ENCODE peak calls at places on chromosomes 13 and 19, in seven cellular contexts. One of them, this sample, is unnamed.

GRCh38 chr13:94988654-94989053 is 276.3 kb upstream of the SOX21 start:
- DNase-seq in fibroblast of pulmonary artery: peak; percentile 23
- DNase-seq in ovary: no peak
- DNase-seq in cardiac muscle cell: peak; percentile 23
- DNase-seq in lung: no peak
- DNase-seq in brain microvascular endothelial cell: no peak
- DNase-seq in esophagus squamous epithelium: no peak
- DNase-seq in this sample: no peak

GRCh38 chr19:5951338-5951861 is 26.5 kb downstream of the RANBP3 start:
- DNase-seq in fibroblast of pulmonary artery: no peak
- DNase-seq in ovary: no peak
- DNase-seq in cardiac muscle cell: no peak
- DNase-seq in lung: no peak
- DNase-seq in brain microvascular endothelial cell: no peak
- DNase-seq in esophagus squamous epithelium: no peak
- DNase-seq in this sample: no peak

GRCh38 chr19:47107201-47107952 is 6.2 kb downstream of the ZC3H4 start:
- DNase-seq in fibroblast of pulmonary artery: no peak
- DNase-seq in ovary: no peak
- DNase-seq in cardiac muscle cell: no peak
- DNase-seq in lung: no peak
- DNase-seq in brain microvascular endothelial cell: no peak
- DNase-seq in esophagus squamous epithelium: no peak
- DNase-seq in this sample: peak; percentile 31

GRCh38 chr19:45113628-45114027 is 20.6 kb downstream of the PPP1R37 start:
- DNase-seq in fibroblast of pulmonary artery: no peak
- DNase-seq in ovary: no peak
- DNase-seq in cardiac muscle cell: no peak
- DNase-seq in lung: no peak
- DNase-seq in brain microvascular endothelial cell: no peak
- DNase-seq in esophagus squamous epithelium: no peak
- DNase-seq in this sample: no peak

GRCh38 chr13:75855847-75856246 is 219.7 kb downstream of the LMO7 start:
- DNase-seq in fibroblast of pulmonary artery: no peak
- DNase-seq in ovary: no peak
- DNase-seq in cardiac muscle cell: no peak
- DNase-seq in lung: no peak
- DNase-seq in brain microvascular endothelial cell: no peak
- DNase-seq in esophagus squamous epithelium: no peak
- DNase-seq in this sample: no peak

GRCh38 chr19:14383898-14384669 is 2.8 kb downstream of the ADGRE5 start:
- DNase-seq in fibroblast of pulmonary artery: peak; percentile 45
- DNase-seq in ovary: peak; percentile 49
- DNase-seq in cardiac muscle cell: peak; percentile 55
- DNase-seq in lung: peak; percentile 60
- DNase-seq in brain microvascular endothelial cell: peak; percentile 38
- DNase-seq in esophagus squamous epithelium: no peak
- DNase-seq in this sample: peak; percentile 34

GRCh38 chr13:63010072-63010658 is 1594.5 kb upstream of the PCDH20 start:
- DNase-seq in fibroblast of pulmonary artery: no peak
- DNase-seq in ovary: no peak
- DNase-seq in cardiac muscle cell: no peak
- DNase-seq in lung: no peak
- DNase-seq in brain microvascular endothelial cell: no peak
- DNase-seq in esophagus squamous epithelium: no peak
- DNase-seq in this sample: no peak

GRCh38 chr13:51243832-51244231 is 21.6 kb downstream of the FAM124A start:
- DNase-seq in fibroblast of pulmonary artery: no peak
- DNase-seq in ovary: no peak
- DNase-seq in cardiac muscle cell: no peak
- DNase-seq in lung: no peak
- DNase-seq in brain microvascular endothelial cell: no peak
- DNase-seq in esophagus squamous epithelium: no peak
- DNase-seq in this sample: no peak

GRCh38 chr13:111204438-111205177 is 89.5 kb downstream of the ARHGEF7 start:
- DNase-seq in fibroblast of pulmonary artery: peak; percentile 86
- DNase-seq in ovary: peak; percentile 85
- DNase-seq in cardiac muscle cell: peak; percentile 91
- DNase-seq in lung: peak; percentile 64
- DNase-seq in brain microvascular endothelial cell: peak; percentile 66
- DNase-seq in esophagus squamous epithelium: no peak
- DNase-seq in this sample: peak; percentile 56

DNA sequence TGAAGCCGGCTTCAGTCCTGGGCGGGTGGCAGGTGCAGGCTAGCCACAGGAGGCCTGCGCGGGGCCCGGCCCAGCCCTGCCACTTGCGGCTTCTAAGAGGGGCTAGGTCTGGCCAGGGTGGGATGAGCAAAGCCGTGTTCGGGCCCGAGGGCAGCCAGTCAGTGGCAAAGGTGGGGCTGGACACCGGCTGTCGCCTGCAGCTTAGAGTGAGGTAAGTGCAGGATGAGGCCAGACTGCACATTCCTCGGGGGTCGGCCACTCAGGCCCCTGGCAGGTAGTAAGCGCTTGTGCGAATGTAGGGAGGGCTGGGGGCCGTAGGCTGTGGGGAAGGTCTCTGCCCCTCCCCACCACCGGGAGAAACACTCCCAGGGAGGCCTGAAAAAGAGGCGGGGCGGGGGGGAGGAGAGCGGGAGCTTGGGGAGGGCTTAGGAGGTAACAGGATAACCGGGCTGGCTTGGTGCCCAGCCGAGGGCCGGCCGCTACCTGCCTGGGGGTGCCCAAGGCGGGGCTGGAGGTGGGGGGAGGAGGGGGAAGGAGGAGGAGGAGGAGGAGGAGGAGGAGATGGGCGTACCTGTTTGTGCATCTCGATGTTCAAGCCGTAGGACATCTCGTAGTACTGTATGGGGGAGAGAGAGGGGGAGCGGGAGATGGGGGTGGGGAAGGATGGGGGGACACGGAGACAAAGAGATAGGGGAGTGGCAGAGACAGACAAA is 6.4 kb downstream of the TLE5 start:
- DNase-seq in fibroblast of pulmonary artery: no peak
- DNase-seq in ovary: peak; percentile 60
- DNase-seq in cardiac muscle cell: no peak
- DNase-seq in lung: peak; percentile 72
- DNase-seq in brain microvascular endothelial cell: no peak
- DNase-seq in esophagus squamous epithelium: no peak
- DNase-seq in this sample: no peak
- TF ChIP-seq CTCF in fibroblast of pulmonary artery: no peak
- TF ChIP-seq CTCF in ovary: no peak
- TF ChIP-seq CTCF in cardiac muscle cell: no peak
- TF ChIP-seq CTCF in lung: no peak
- TF ChIP-seq CTCF in brain microvascular endothelial cell: no peak
- TF ChIP-seq CTCF in esophagus squamous epithelium: no peak
- TF ChIP-seq CTCF in this sample: no peak

GRCh38 chr13:85413664-85414063 is 385.6 kb downstream of the SLITRK6 start:
- DNase-seq in fibroblast of pulmonary artery: no peak
- DNase-seq in ovary: no peak
- DNase-seq in cardiac muscle cell: no peak
- DNase-seq in lung: no peak
- DNase-seq in brain microvascular endothelial cell: no peak
- DNase-seq in esophagus squamous epithelium: no peak
- DNase-seq in this sample: no peak
- H3K4me3 ChIP-seq in fibroblast of pulmonary artery: no peak overlapping the region
- H3K4me3 ChIP-seq in ovary: no peak overlapping the region
- H3K4me3 ChIP-seq in cardiac muscle cell: no peak overlapping the region
- H3K4me3 ChIP-seq in lung: no peak overlapping the region
- H3K4me3 ChIP-seq in brain microvascular endothelial cell: no peak overlapping the region
- H3K4me3 ChIP-seq in esophagus squamous epithelium: no peak overlapping the region
- H3K4me3 ChIP-seq in this sample: no peak overlapping the region

GRCh38 chr13:45119990-45120864 is at the start of gene GTF2F2:
- DNase-seq in fibroblast of pulmonary artery: peak; percentile 92
- DNase-seq in ovary: peak; percentile 91
- DNase-seq in cardiac muscle cell: peak; percentile 92
- DNase-seq in lung: peak; percentile 91
- DNase-seq in brain microvascular endothelial cell: peak; percentile 85
- DNase-seq in esophagus squamous epithelium: no peak
- DNase-seq in this sample: peak; percentile 92
- TF ChIP-seq CTCF in fibroblast of pulmonary artery: no peak
- TF ChIP-seq CTCF in ovary: no peak
- TF ChIP-seq CTCF in cardiac muscle cell: no peak
- TF ChIP-seq CTCF in lung: no peak
- TF ChIP-seq CTCF in brain microvascular endothelial cell: no peak
- TF ChIP-seq CTCF in esophagus squamous epithelium: peak; percentile 32
- TF ChIP-seq CTCF in this sample: no peak

DNA sequence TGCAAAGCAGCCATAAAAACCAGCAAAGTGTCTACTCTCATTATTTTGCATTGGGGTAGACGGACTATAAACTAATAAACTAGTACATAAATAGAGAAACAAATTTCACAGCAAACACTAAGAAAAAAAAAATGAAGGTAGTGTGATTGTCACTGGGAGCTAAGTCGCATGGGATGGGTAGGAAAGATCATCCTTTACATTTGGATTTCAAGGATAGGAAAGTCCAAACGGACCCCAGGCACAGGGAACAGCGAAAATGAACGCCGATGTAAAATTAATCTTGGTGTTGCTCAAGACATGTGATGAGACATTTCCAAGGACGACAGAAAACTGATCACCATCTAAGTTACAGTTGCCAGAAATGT is 690 bp upstream of the SGTA start:
- DNase-seq in fibroblast of pulmonary artery: no peak
- DNase-seq in ovary: no peak
- DNase-seq in cardiac muscle cell: no peak
- DNase-seq in lung: no peak
- DNase-seq in brain microvascular endothelial cell: no peak
- DNase-seq in esophagus squamous epithelium: no peak
- DNase-seq in this sample: no peak
- H3K4me3 ChIP-seq in fibroblast of pulmonary artery: peak overlapping the region; percentile 98
- H3K4me3 ChIP-seq in ovary: no peak overlapping the region
- H3K4me3 ChIP-seq in cardiac muscle cell: no peak overlapping the region
- H3K4me3 ChIP-seq in lung: no peak overlapping the region
- H3K4me3 ChIP-seq in brain microvascular endothelial cell: peak overlapping the region; percentile 99
- H3K4me3 ChIP-seq in esophagus squamous epithelium: peak overlapping the region; percentile 100
- H3K4me3 ChIP-seq in this sample: peak overlapping the region; percentile 33

DNA sequence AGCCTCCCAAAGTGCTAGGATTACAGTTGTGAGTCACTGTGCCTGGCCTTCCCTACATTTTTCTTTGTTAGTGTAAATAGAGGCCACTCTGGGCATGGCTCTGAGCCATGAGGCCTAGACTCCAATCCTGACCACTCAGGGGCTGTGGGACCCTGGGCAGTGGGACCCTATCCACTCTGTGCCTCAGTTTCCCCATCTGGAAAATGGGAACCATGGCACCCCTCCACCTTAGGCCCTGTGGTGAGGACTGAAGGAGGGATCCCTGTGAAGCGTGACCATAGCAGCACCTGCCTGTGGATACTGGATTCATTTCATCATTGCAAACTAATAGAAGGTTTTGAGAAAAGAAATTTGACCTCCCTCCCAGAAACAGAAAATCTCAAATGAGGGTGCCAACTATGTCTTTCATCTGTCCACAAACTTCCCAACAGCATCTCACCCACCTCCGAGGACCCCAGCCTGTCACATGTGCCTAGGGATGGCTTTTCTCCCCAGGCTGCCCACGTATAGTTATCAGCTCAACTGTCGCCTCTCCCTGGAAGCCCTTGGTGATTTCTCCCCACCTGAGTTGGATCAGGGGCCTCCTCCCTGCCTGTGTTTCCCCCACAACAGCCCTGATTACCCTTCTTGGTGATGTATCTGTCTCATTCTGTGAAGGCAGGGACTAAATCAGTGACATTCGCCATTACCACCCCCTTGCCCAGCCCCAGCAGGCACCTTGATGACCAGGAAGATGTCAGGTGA is 5.6 kb downstream of the ANGPTL8 start:
- DNase-seq in fibroblast of pulmonary artery: no peak
- DNase-seq in ovary: no peak
- DNase-seq in cardiac muscle cell: no peak
- DNase-seq in lung: no peak
- DNase-seq in brain microvascular endothelial cell: no peak
- DNase-seq in esophagus squamous epithelium: no peak
- DNase-seq in this sample: no peak
- TF ChIP-seq CTCF in fibroblast of pulmonary artery: no peak
- TF ChIP-seq CTCF in ovary: no peak
- TF ChIP-seq CTCF in cardiac muscle cell: no peak
- TF ChIP-seq CTCF in lung: no peak
- TF ChIP-seq CTCF in brain microvascular endothelial cell: no peak
- TF ChIP-seq CTCF in esophagus squamous epithelium: no peak
- TF ChIP-seq CTCF in this sample: no peak

GRCh38 chr13:114068723-114069322 is 63.6 kb downstream of the RASA3 start:
- DNase-seq in fibroblast of pulmonary artery: peak; percentile 85
- DNase-seq in ovary: peak; percentile 53
- DNase-seq in cardiac muscle cell: peak; percentile 86
- DNase-seq in lung: no peak
- DNase-seq in brain microvascular endothelial cell: no peak
- DNase-seq in esophagus squamous epithelium: no peak
- DNase-seq in this sample: no peak
- H3K4me3 ChIP-seq in fibroblast of pulmonary artery: no peak overlapping the region
- H3K4me3 ChIP-seq in ovary: no peak overlapping the region
- H3K4me3 ChIP-seq in cardiac muscle cell: no peak overlapping the region
- H3K4me3 ChIP-seq in lung: no peak overlapping the region
- H3K4me3 ChIP-seq in brain microvascular endothelial cell: no peak overlapping the region
- H3K4me3 ChIP-seq in esophagus squamous epithelium: no peak overlapping the region
- H3K4me3 ChIP-seq in this sample: no peak overlapping the region

GRCh38 chr19:10510301-10510802 is 6.9 kb downstream of the S1PR5 start:
- DNase-seq in fibroblast of pulmonary artery: no peak
- DNase-seq in ovary: no peak
- DNase-seq in cardiac muscle cell: no peak
- DNase-seq in lung: no peak
- DNase-seq in brain microvascular endothelial cell: no peak
- DNase-seq in esophagus squamous epithelium: no peak
- DNase-seq in this sample: no peak
- TF ChIP-seq CTCF in fibroblast of pulmonary artery: peak; percentile 63
- TF ChIP-seq CTCF in ovary: no peak
- TF ChIP-seq CTCF in cardiac muscle cell: peak; percentile 73
- TF ChIP-seq CTCF in lung: peak; percentile 11
- TF ChIP-seq CTCF in brain microvascular endothelial cell: peak; percentile 83
- TF ChIP-seq CTCF in esophagus squamous epithelium: peak; percentile 29
- TF ChIP-seq CTCF in this sample: peak; percentile 78

DNA sequence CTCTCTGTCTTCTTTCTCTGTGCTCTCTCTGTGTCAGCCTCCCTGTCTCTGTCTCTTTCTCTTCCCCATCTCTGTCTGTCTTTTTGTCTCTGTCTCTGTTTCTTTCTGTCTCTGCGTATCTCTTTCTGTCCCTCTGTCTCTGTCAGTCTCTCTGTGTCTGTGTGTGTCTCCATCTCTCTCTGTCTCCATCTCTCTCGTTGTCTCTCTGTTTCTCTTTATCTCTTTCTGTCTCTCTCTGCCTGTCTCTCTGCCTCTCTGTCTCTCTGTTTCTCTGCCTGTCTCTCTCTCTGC is 15.6 kb upstream of the TCF3 start:
- DNase-seq in fibroblast of pulmonary artery: no peak
- DNase-seq in ovary: no peak
- DNase-seq in cardiac muscle cell: no peak
- DNase-seq in lung: no peak
- DNase-seq in brain microvascular endothelial cell: no peak
- DNase-seq in esophagus squamous epithelium: no peak
- DNase-seq in this sample: no peak
- H3K4me3 ChIP-seq in fibroblast of pulmonary artery: no peak overlapping the region
- H3K4me3 ChIP-seq in ovary: no peak overlapping the region
- H3K4me3 ChIP-seq in cardiac muscle cell: no peak overlapping the region
- H3K4me3 ChIP-seq in lung: no peak overlapping the region
- H3K4me3 ChIP-seq in brain microvascular endothelial cell: no peak overlapping the region
- H3K4me3 ChIP-seq in esophagus squamous epithelium: no peak overlapping the region
- H3K4me3 ChIP-seq in this sample: no peak overlapping the region